ENCODE peak calls at places on chromosomes 3 and 15, in nine cellular contexts. One of them, this sample, is unnamed.

GRCh38 chr3:159795776-159796175 is 192.9 kb upstream of the IL12A start:
- DNase-seq in cardiac fibroblast: no peak
- DNase-seq in heart right ventricle: no peak
- DNase-seq in upper lobe of right lung: no peak
- DNase-seq in SJSA1: no peak
- DNase-seq in lower leg skin: no peak
- DNase-seq in MG63: no peak
- DNase-seq in H7: no peak
- DNase-seq in fibroblast of the aortic adventitia: peak
- DNase-seq in this sample: no peak

GRCh38 chr15:40739854-40740253 is 15.2 kb downstream of the RMDN3 start:
- DNase-seq in cardiac fibroblast: no peak
- DNase-seq in heart right ventricle: no peak
- DNase-seq in upper lobe of right lung: no peak
- DNase-seq in SJSA1: no peak
- DNase-seq in lower leg skin: peak
- DNase-seq in MG63: no peak
- DNase-seq in H7: peak
- DNase-seq in fibroblast of the aortic adventitia: no peak
- DNase-seq in this sample: no peak

GRCh38 chr3:181887685-181888084 is 176.0 kb downstream of the SOX2 start:
- DNase-seq in cardiac fibroblast: no peak
- DNase-seq in heart right ventricle: no peak
- DNase-seq in upper lobe of right lung: no peak
- DNase-seq in SJSA1: no peak
- DNase-seq in lower leg skin: no peak
- DNase-seq in MG63: no peak
- DNase-seq in H7: no peak
- DNase-seq in fibroblast of the aortic adventitia: no peak
- DNase-seq in this sample: no peak

GRCh38 chr3:168620854-168621253 is 525.1 kb upstream of the GOLIM4 start:
- DNase-seq in cardiac fibroblast: peak
- DNase-seq in heart right ventricle: no peak
- DNase-seq in upper lobe of right lung: no peak
- DNase-seq in SJSA1: no peak
- DNase-seq in lower leg skin: no peak
- DNase-seq in MG63: peak
- DNase-seq in H7: peak
- DNase-seq in fibroblast of the aortic adventitia: no peak
- DNase-seq in this sample: no peak

GRCh38 chr3:39149498-39150169 is 3.8 kb downstream of the CSRNP1 start:
- DNase-seq in cardiac fibroblast: no peak
- DNase-seq in heart right ventricle: no peak
- DNase-seq in upper lobe of right lung: no peak
- DNase-seq in SJSA1: no peak
- DNase-seq in lower leg skin: peak
- DNase-seq in MG63: no peak
- DNase-seq in H7: no peak
- DNase-seq in fibroblast of the aortic adventitia: no peak
- DNase-seq in this sample: no peak

GRCh38 chr3:15982243-15982642 is 184.5 kb upstream of the ANKRD28 start:
- DNase-seq in cardiac fibroblast: no peak
- DNase-seq in heart right ventricle: no peak
- DNase-seq in upper lobe of right lung: no peak
- DNase-seq in SJSA1: no peak
- DNase-seq in lower leg skin: no peak
- DNase-seq in MG63: no peak
- DNase-seq in H7: no peak
- DNase-seq in fibroblast of the aortic adventitia: no peak
- DNase-seq in this sample: no peak

GRCh38 chr3:127426444-127427168 is 138.8 kb upstream of the PRR20G start:
- DNase-seq in cardiac fibroblast: no peak
- DNase-seq in heart right ventricle: no peak
- DNase-seq in upper lobe of right lung: no peak
- DNase-seq in SJSA1: peak
- DNase-seq in lower leg skin: peak
- DNase-seq in MG63: no peak
- DNase-seq in H7: no peak
- DNase-seq in fibroblast of the aortic adventitia: no peak
- DNase-seq in this sample: no peak

GRCh38 chr3:16687206-16687605 is 82.0 kb upstream of the DAZL start:
- DNase-seq in cardiac fibroblast: no peak
- DNase-seq in heart right ventricle: no peak
- DNase-seq in upper lobe of right lung: no peak
- DNase-seq in SJSA1: no peak
- DNase-seq in lower leg skin: no peak
- DNase-seq in MG63: no peak
- DNase-seq in H7: peak
- DNase-seq in fibroblast of the aortic adventitia: no peak
- DNase-seq in this sample: no peak

GRCh38 chr3:114178770-114179368 is at the start of gene DRD3:
- DNase-seq in cardiac fibroblast: peak
- DNase-seq in heart right ventricle: no peak
- DNase-seq in upper lobe of right lung: no peak
- DNase-seq in SJSA1: no peak
- DNase-seq in lower leg skin: no peak
- DNase-seq in MG63: peak
- DNase-seq in H7: peak
- DNase-seq in fibroblast of the aortic adventitia: peak
- DNase-seq in this sample: no peak

GRCh38 chr3:148081926-148082325 is 615.8 kb upstream of the AGTR1 start:
- DNase-seq in cardiac fibroblast: no peak
- DNase-seq in heart right ventricle: no peak
- DNase-seq in upper lobe of right lung: no peak
- DNase-seq in SJSA1: no peak
- DNase-seq in lower leg skin: no peak
- DNase-seq in MG63: no peak
- DNase-seq in H7: no peak
- DNase-seq in fibroblast of the aortic adventitia: no peak
- DNase-seq in this sample: no peak

GRCh38 chr3:148077951-148078350 is 619.8 kb upstream of the AGTR1 start:
- DNase-seq in cardiac fibroblast: no peak
- DNase-seq in heart right ventricle: no peak
- DNase-seq in upper lobe of right lung: no peak
- DNase-seq in SJSA1: no peak
- DNase-seq in lower leg skin: no peak
- DNase-seq in MG63: no peak
- DNase-seq in H7: no peak
- DNase-seq in fibroblast of the aortic adventitia: no peak
- DNase-seq in this sample: no peak

GRCh38 chr3:148078659-148079058 is 619.0 kb upstream of the AGTR1 start:
- DNase-seq in cardiac fibroblast: no peak
- DNase-seq in heart right ventricle: no peak
- DNase-seq in upper lobe of right lung: no peak
- DNase-seq in SJSA1: no peak
- DNase-seq in lower leg skin: no peak
- DNase-seq in MG63: no peak
- DNase-seq in H7: no peak
- DNase-seq in fibroblast of the aortic adventitia: no peak
- DNase-seq in this sample: no peak

GRCh38 chr3:148077318-148077923 is 620.3 kb upstream of the AGTR1 start:
- DNase-seq in cardiac fibroblast: peak
- DNase-seq in heart right ventricle: no peak
- DNase-seq in upper lobe of right lung: no peak
- DNase-seq in SJSA1: no peak
- DNase-seq in lower leg skin: no peak
- DNase-seq in MG63: no peak
- DNase-seq in H7: no peak
- DNase-seq in fibroblast of the aortic adventitia: peak
- DNase-seq in this sample: no peak

GRCh38 chr3:148079370-148079769 is 618.3 kb upstream of the AGTR1 start:
- DNase-seq in cardiac fibroblast: no peak
- DNase-seq in heart right ventricle: no peak
- DNase-seq in upper lobe of right lung: no peak
- DNase-seq in SJSA1: no peak
- DNase-seq in lower leg skin: no peak
- DNase-seq in MG63: peak
- DNase-seq in H7: no peak
- DNase-seq in fibroblast of the aortic adventitia: peak
- DNase-seq in this sample: no peak
- H3K4me3 ChIP-seq in cardiac fibroblast: no peak
- H3K4me3 ChIP-seq in heart right ventricle: no peak
- H3K4me3 ChIP-seq in upper lobe of right lung: no peak
- H3K4me3 ChIP-seq in SJSA1: no peak
- H3K4me3 ChIP-seq in lower leg skin: no peak
- H3K4me3 ChIP-seq in MG63: no peak
- H3K4me3 ChIP-seq in H7: no peak
- H3K4me3 ChIP-seq in fibroblast of the aortic adventitia: no peak
- H3K4me3 ChIP-seq in this sample: no peak

DNA sequence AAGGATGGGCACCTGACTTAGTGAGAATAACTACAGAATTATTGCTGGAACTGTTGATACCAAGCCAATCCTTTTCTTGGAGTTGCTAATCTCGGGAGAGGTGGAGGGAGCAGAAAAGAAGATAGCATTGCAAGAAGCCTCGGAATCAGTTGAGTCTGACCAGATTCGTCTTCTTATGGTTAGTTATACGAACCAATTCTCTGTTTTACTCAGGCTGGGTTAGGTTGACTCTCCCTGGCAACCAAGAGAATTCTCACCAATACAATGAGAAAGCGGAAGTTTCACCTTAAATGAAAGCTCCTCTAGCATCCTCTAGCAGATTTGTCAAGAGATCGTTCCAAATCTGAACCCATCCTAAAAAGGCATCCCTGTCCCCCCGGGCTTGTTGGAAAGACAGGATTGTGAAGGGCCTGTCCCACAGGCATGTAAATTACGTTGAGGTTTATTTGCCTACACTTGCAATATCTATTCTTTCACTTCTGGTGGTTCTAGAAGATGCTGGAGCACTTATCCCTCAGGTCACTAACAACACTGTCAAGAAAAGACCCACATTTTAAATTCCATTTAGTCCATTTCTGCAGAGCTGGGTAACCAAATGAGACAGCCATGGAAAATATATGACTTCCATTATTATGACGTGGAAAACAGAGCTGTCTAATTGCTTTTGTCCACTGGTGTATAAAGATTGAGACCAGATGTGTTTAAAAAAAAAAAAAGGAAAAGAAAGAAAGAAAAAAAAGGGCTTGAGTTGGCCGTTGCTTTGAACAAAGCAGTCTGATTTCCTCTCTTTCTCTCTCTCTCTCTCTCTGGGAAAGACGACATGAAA is 43.3 kb upstream of the UBE2E1 start:
- DNase-seq in cardiac fibroblast: peak
- DNase-seq in heart right ventricle: no peak
- DNase-seq in upper lobe of right lung: no peak
- DNase-seq in SJSA1: no peak
- DNase-seq in lower leg skin: no peak
- DNase-seq in MG63: no peak
- DNase-seq in H7: no peak
- DNase-seq in fibroblast of the aortic adventitia: no peak
- DNase-seq in this sample: no peak
- H3K4me3 ChIP-seq in cardiac fibroblast: no peak
- H3K4me3 ChIP-seq in heart right ventricle: peak
- H3K4me3 ChIP-seq in upper lobe of right lung: peak
- H3K4me3 ChIP-seq in SJSA1: no peak
- H3K4me3 ChIP-seq in lower leg skin: no peak
- H3K4me3 ChIP-seq in MG63: no peak
- H3K4me3 ChIP-seq in H7: no peak
- H3K4me3 ChIP-seq in fibroblast of the aortic adventitia: peak
- H3K4me3 ChIP-seq in this sample: no peak

GRCh38 chr3:42708611-42709151 is 6.1 kb upstream of the HHATL start:
- DNase-seq in cardiac fibroblast: no peak
- DNase-seq in heart right ventricle: no peak
- DNase-seq in upper lobe of right lung: peak
- DNase-seq in SJSA1: peak
- DNase-seq in lower leg skin: peak
- DNase-seq in MG63: no peak
- DNase-seq in H7: no peak
- DNase-seq in fibroblast of the aortic adventitia: no peak
- DNase-seq in this sample: peak

GRCh38 chr3:42705039-42705767 is 2.6 kb upstream of the HHATL start:
- DNase-seq in cardiac fibroblast: no peak
- DNase-seq in heart right ventricle: no peak
- DNase-seq in upper lobe of right lung: peak
- DNase-seq in SJSA1: peak
- DNase-seq in lower leg skin: peak
- DNase-seq in MG63: no peak
- DNase-seq in H7: peak
- DNase-seq in fibroblast of the aortic adventitia: no peak
- DNase-seq in this sample: peak

GRCh38 chr3:42705962-42706585 is 3.5 kb upstream of the HHATL start:
- DNase-seq in cardiac fibroblast: no peak
- DNase-seq in heart right ventricle: no peak
- DNase-seq in upper lobe of right lung: peak
- DNase-seq in SJSA1: peak
- DNase-seq in lower leg skin: peak
- DNase-seq in MG63: no peak
- DNase-seq in H7: peak
- DNase-seq in fibroblast of the aortic adventitia: no peak
- DNase-seq in this sample: no peak

GRCh38 chr3:42707620-42708355 is 5.2 kb upstream of the HHATL start:
- DNase-seq in cardiac fibroblast: no peak
- DNase-seq in heart right ventricle: no peak
- DNase-seq in upper lobe of right lung: peak
- DNase-seq in SJSA1: peak
- DNase-seq in lower leg skin: no peak
- DNase-seq in MG63: no peak
- DNase-seq in H7: no peak
- DNase-seq in fibroblast of the aortic adventitia: no peak
- DNase-seq in this sample: no peak

GRCh38 chr3:42706721-42707619 is 4.4 kb upstream of the HHATL start:
- DNase-seq in cardiac fibroblast: no peak
- DNase-seq in heart right ventricle: no peak
- DNase-seq in upper lobe of right lung: peak
- DNase-seq in SJSA1: peak
- DNase-seq in lower leg skin: peak
- DNase-seq in MG63: no peak
- DNase-seq in H7: no peak
- DNase-seq in fibroblast of the aortic adventitia: no peak
- DNase-seq in this sample: peak
- H3K4me3 ChIP-seq in cardiac fibroblast: no peak
- H3K4me3 ChIP-seq in heart right ventricle: no peak
- H3K4me3 ChIP-seq in upper lobe of right lung: no peak
- H3K4me3 ChIP-seq in SJSA1: no peak
- H3K4me3 ChIP-seq in lower leg skin: no peak
- H3K4me3 ChIP-seq in MG63: no peak
- H3K4me3 ChIP-seq in H7: no peak
- H3K4me3 ChIP-seq in fibroblast of the aortic adventitia: no peak
- H3K4me3 ChIP-seq in this sample: no peak

DNA sequence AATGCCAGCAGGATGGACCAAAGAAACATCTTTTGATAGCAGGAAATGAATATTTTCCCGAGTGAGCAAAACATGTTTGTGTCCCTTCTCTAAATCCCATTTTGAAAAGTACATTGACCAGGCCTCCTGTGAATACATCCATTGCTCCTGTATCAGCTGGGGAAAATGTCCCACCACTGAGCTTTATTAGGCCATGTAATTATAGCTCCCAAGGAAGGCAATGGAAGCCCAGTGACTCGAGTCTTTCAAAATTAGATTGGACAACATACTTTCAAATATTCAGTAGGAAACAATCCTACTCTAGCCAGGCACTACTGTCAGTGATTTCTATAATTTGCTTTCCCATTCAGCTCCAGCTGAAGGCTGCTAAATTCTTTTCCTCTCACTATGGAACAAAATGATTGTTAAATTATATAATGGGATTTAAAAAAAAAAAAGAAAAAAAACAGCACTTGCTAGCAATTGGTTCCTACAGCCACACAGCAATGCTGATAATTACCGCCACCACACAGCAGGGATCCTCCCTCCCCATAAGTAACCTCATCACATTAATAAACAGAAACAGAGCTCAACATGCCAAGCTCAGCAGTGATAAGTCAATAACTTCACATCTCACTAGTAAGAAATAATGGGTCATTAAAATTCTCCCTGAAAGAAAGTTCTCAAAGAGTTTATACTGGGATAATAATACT is 172.4 kb upstream of the SLC2A2 start:
- DNase-seq in cardiac fibroblast: no peak
- DNase-seq in heart right ventricle: no peak
- DNase-seq in upper lobe of right lung: no peak
- DNase-seq in SJSA1: no peak
- DNase-seq in lower leg skin: no peak
- DNase-seq in MG63: no peak
- DNase-seq in H7: no peak
- DNase-seq in fibroblast of the aortic adventitia: no peak
- DNase-seq in this sample: no peak
- H3K4me3 ChIP-seq in cardiac fibroblast: no peak
- H3K4me3 ChIP-seq in heart right ventricle: no peak
- H3K4me3 ChIP-seq in upper lobe of right lung: no peak
- H3K4me3 ChIP-seq in SJSA1: no peak
- H3K4me3 ChIP-seq in lower leg skin: no peak
- H3K4me3 ChIP-seq in MG63: no peak
- H3K4me3 ChIP-seq in H7: no peak
- H3K4me3 ChIP-seq in fibroblast of the aortic adventitia: no peak
- H3K4me3 ChIP-seq in this sample: no peak

This sample was measured in left lung.